ENCODE peak calls at places on chromosomes 16 and 17, in five cellular contexts. N is tibial artery, P is endodermal cell, Q is GM23248, T is fibroblast of lung. O is an unnamed sample.

GRCh38 chr17:8791910-8792270 is 7.3 kb downstream of the MFSD6L start:
- DNase-seq in N (no peak), P (no peak), Q (peak; percentile 82), T (peak; percentile 49), O (no peak)

GRCh38 chr17:40452074-40452787 is 9.0 kb downstream of the IGFBP4 start:
- DNase-seq in N (peak; percentile 78), P (no peak), Q (peak; percentile 97), T (peak; percentile 73), O (no peak)

GRCh38 chr17:67638871-67639270 is 78.9 kb upstream of the NOL11 start:
- DNase-seq in N (no peak), P (no peak), Q (no peak), T (no peak), O (no peak)

GRCh38 chr16:56950881-56951771 is 10.6 kb upstream of the CETP start:
- DNase-seq in N (peak; percentile 76), P (peak; percentile 88), Q (peak; percentile 83), T (no peak), O (no peak)

GRCh38 chr16:68737046-68737729 is at the start of gene CDH1:
- DNase-seq in N (no peak), P (peak; percentile 98), Q (no peak), T (no peak), O (peak; percentile 7)

GRCh38 chr16:81261049-81261648 is 22.7 kb downstream of the BCO1 start:
- DNase-seq in N (no peak), P (peak; percentile 74), Q (peak; percentile 36), T (no peak), O (no peak)

GRCh38 chr17:29102046-29102445 is 59.1 kb downstream of the PIPOX start:
- DNase-seq in N (no peak), P (no peak), Q (no peak), T (no peak), O (no peak)

GRCh38 chr17:72609501-72609900 is 483.0 kb downstream of the SLC39A11 start:
- DNase-seq in N (no peak), P (no peak), Q (peak; percentile 83), T (no peak), O (no peak)

GRCh38 chr16:29736764-29737163 is 9.0 kb downstream of the C16orf54 start:
- DNase-seq in N (no peak), P (no peak), Q (no peak), T (no peak), O (no peak)

GRCh38 chr16:28561557-28562187 is 8.0 kb downstream of the SGF29 start:
- DNase-seq in N (no peak), P (no peak), Q (no peak), T (no peak), O (no peak)

GRCh38 chr17:71327376-71328059 is 793.3 kb upstream of the SOX9 start:
- DNase-seq in N (no peak), P (no peak), Q (peak; percentile 74), T (peak; percentile 61), O (no peak)

GRCh38 chr16:81424761-81425160 is 19.8 kb upstream of the CMIP start:
- DNase-seq in N (no peak), P (no peak), Q (no peak), T (no peak), O (no peak)

GRCh38 chr17:58320163-58320558 is 8.4 kb downstream of the TSPOAP1 start:
- DNase-seq in N (no peak), P (no peak), Q (no peak), T (no peak), O (no peak)

GRCh38 chr17:79084291-79085153 is 9.9 kb downstream of the ENGASE start:
- DNase-seq in N (no peak), P (no peak), Q (no peak), T (no peak), O (no peak)

GRCh38 chr17:38602862-38603785 is 2.6 kb downstream of the SRCIN1 start:
- DNase-seq in N (no peak), P (peak; percentile 65), Q (no peak), T (no peak), O (no peak)

GRCh38 chr16:56789360-56789759 is 59.4 kb downstream of the NUP93 start:
- DNase-seq in N (no peak), P (no peak), Q (peak; percentile 60), T (peak; percentile 60), O (no peak)

DNA sequence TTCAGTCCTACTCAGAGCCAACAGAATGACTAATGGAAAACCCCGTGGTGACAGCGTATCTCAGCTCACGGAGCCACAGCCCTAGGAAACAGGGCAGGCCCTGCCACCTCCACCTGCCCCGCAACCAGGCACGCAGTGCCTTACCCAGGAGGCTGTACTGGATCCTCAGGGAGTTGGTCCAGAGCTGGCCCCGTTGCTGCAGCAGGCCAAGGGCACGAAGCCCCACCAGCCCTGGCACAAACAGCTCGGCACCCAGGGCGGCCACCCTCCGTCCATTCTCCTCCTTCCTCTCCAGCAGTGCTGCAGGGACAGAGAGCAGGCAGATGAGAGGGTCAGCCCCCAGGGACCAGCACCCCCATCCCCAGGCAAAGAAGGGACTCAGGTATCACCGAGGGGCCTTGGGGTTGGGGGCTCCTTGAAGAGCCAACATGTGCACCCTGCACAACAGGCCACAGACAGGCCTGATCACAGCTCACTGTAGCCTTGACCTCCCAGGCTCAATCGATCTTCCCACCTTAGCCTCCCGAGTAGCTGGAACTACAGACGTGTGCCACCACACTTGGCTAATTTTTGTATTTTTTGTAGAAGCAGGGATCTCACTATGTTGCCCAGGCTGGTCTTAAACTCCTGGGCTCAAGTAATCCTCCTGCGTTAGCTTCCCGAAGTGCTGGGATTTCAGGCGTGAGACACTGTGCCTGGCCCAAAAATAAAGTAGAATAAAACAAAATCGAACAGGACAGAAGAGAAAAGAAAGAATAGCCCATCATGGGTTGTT is 115.7 kb downstream of the RMI2 start:
- DNase-seq in N (no peak), P (no peak), Q (no peak), T (no peak), O (no peak)
- H3K27ac ChIP-seq in N (no peak overlapping the region), P (no peak overlapping the region), Q (no peak overlapping the region), T (no peak overlapping the region), O (no peak overlapping the region)

GRCh38 chr17:77248216-77249054 is 107.7 kb downstream of the SEC14L1 start:
- DNase-seq in N (no peak), P (no peak), Q (peak; percentile 12), T (no peak), O (no peak)

GRCh38 chr17:77247609-77248008 is 106.8 kb downstream of the SEC14L1 start:
- DNase-seq in N (no peak), P (no peak), Q (no peak), T (no peak), O (no peak)

GRCh38 chr17:77247048-77247541 is 106.3 kb downstream of the SEC14L1 start:
- DNase-seq in N (peak; percentile 85), P (peak; percentile 98), Q (peak; percentile 88), T (peak; percentile 71), O (no peak)

GRCh38 chr17:77245162-77245926 is 104.6 kb downstream of the SEC14L1 start:
- DNase-seq in N (no peak), P (no peak), Q (no peak), T (no peak), O (no peak)

DNA sequence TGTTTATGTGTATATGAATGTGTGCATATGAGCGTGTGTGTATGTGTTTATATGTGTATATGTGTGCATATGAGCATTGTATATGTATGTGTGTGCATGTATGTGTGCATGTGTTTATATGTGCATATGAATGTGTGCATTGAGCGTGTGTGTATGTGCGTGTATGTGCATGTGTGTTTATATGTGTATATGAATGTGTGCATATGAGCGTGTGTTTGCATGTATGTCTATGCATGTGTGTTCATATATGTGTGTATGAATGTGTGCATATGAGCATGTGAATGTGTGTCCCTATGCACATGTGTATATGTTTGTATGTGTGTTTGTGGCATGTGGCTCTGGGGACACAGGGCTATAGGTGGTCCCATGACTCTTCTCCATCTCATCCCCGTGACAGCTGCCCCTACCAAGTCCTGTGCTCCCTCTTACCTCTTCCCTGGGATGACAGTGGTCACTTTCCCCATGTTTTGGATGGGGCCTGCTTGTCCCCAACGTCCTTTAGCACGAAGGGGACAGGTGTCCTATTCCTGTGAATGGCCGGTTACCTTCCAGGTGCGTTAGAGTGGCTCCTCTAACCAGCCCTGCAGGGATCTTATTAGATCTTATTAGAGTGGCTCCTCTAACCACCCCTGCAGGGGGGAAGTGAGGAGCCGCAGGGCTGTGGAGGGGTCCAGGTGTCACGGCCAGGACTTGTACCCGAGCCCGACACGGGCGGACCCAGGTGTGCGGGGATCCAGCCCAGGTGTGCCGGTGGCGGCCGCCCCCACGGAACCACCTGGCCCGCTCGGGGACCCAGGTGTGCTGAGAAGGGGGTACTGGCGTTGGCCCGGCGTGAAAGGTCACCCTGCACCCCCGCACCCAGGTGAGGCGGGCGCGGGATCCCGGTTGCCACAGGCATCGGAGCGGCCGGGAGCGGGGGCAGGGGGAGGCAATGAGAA is 105.6 kb downstream of the SEC14L1 start:
- DNase-seq in N (no peak), P (peak; percentile 51), Q (no peak), T (no peak), O (no peak)
- H3K27ac ChIP-seq in N (no peak overlapping the region), P (no peak overlapping the region), Q (no peak overlapping the region), T (peak overlapping the region; percentile 44), O (no peak overlapping the region)

DNA sequence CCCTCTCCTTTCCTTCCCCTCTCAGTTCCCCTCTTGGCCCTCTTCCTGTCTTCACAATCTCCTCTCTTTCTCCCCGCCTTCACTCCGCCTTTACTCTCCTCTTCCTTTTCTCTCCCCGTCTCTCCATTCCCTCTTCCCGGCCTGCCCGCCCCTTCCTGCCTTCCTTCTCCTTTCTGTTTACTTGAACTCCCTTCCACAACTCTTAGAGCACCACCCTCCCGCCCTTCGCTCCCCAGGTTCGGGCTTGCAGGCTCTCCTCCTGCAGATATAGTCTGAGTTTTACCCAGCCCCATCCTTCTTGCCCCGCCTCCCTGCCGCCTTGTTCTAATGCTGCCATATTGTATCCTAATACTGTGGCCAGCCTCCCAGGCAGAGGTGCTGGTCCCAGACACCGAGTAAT is 201.5 kb upstream of the N4BP1 start:
- DNase-seq in N (no peak), P (peak; percentile 74), Q (no peak), T (no peak), O (no peak)
- H3K27ac ChIP-seq in N (no peak overlapping the region), P (no peak overlapping the region), Q (no peak overlapping the region), T (no peak overlapping the region), O (no peak overlapping the region)

DNA sequence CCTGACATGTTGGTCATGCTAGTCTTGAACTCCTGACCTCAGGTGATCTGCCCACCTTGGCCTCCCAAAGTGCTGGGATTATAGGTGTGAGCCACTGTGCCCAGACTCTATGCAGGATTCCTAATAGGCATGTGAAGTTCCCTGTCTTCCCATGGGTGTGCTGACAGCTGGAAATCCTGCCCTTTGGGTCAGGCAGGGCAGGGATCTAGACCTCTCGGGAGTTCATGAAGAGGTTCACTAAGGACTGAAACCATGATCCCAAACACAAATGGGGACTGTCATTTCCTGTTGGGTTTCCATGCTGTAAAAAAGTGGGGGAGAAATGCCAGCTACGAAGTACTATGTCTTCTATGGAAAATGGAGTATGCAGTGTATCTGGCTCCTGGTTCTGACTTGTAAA is 52.1 kb downstream of the HIC1 start:
- DNase-seq in N (no peak), P (no peak), Q (no peak), T (no peak), O (no peak)
- H3K27ac ChIP-seq in N (peak overlapping the region; percentile 65), P (no peak overlapping the region), Q (no peak overlapping the region), T (no peak overlapping the region), O (no peak overlapping the region)

GRCh38 chr17:49219987-49220386 is 9.5 kb downstream of the ABI3 start:
- DNase-seq in N (no peak), P (peak; percentile 54), Q (no peak), T (no peak), O (no peak)
- H3K27ac ChIP-seq in N (no peak overlapping the region), P (no peak overlapping the region), Q (no peak overlapping the region), T (no peak overlapping the region), O (no peak overlapping the region)

O was measured in caudate nucleus.